ENCODE peak calls at places on chromosome 19, in ten cellular contexts. X is tibial nerve; K is CD8-positive, alpha-beta T cell; T is CD4-positive, alpha-beta T cell; H is fibroblast of lung; G is cardiac muscle cell; U is transverse colon; V is neural crest cell; B is psoas muscle; D is fibroblast of pulmonary artery. Z is an unnamed sample.

GRCh38 chr19:51365211-51366049 is 758 bp downstream of the ETFB start:
- DNase-seq in B (peak; percentile 39), X (peak; percentile 22), U (peak; percentile 45), T (no peak), H (peak; percentile 50), V (no peak), K (no peak), G (peak; percentile 61), D (peak; percentile 57), Z (peak; percentile 32)

GRCh38 chr19:42420055-42420544 is 7.1 kb downstream of the LIPE start:
- DNase-seq in D (peak; percentile 52), V (no peak), B (no peak), G (no peak), T (peak; percentile 74), X (no peak), H (peak; percentile 53), K (peak; percentile 79), U (peak; percentile 64), Z (peak; percentile 44)

GRCh38 chr19:28394705-28395104 is 818.2 kb downstream of the UQCRFS1 start:
- DNase-seq in B (no peak), T (no peak), X (no peak), H (no peak), K (no peak), V (no peak), U (no peak), G (no peak), D (no peak), Z (no peak)

GRCh38 chr19:50668416-50669318 is 19.4 kb downstream of the C19orf81 start:
- DNase-seq in U (no peak), G (no peak), B (no peak), D (no peak), X (no peak), T (no peak), H (no peak), V (no peak), K (no peak), Z (no peak)

GRCh38 chr19:40754611-40755247 is 3.7 kb downstream of the SNRPA start:
- DNase-seq in B (no peak), V (no peak), X (no peak), H (no peak), U (peak; percentile 77), G (no peak), D (no peak), T (no peak), K (no peak), Z (peak; percentile 65)

GRCh38 chr19:40962460-40962961 is 28.6 kb upstream of the CYP2B6 start:
- DNase-seq in G (no peak), H (no peak), K (no peak), B (no peak), U (no peak), T (no peak), D (peak; percentile 27), V (no peak), X (no peak), Z (peak; percentile 68)

GRCh38 chr19:49766007-49766937 is 529 bp upstream of the AP2A1 start:
- DNase-seq in G (peak; percentile 99), U (peak; percentile 99), D (peak; percentile 100), V (peak; percentile 95), X (peak; percentile 99), B (peak; percentile 100), T (peak; percentile 98), K (peak; percentile 99), H (peak; percentile 100), Z (peak; percentile 100)

GRCh38 chr19:38728752-38729541 is 15.3 kb downstream of the CAPN12 start:
- DNase-seq in K (no peak), B (no peak), H (no peak), X (no peak), T (no peak), G (no peak), D (no peak), V (no peak), U (no peak), Z (no peak)

GRCh38 chr19:13712767-13713201 is 51.5 kb upstream of the MRI1 start:
- DNase-seq in H (no peak), B (no peak), X (no peak), V (no peak), U (no peak), K (no peak), D (no peak), G (peak; percentile 31), T (no peak), Z (no peak)

GRCh38 chr19:13717194-13717643 is 47.1 kb upstream of the MRI1 start:
- DNase-seq in D (no peak), U (no peak), H (no peak), G (no peak), K (no peak), X (no peak), V (no peak), T (no peak), B (no peak), Z (no peak)

GRCh38 chr19:13723206-13723605 is 41.1 kb upstream of the MRI1 start:
- DNase-seq in V (no peak), T (no peak), X (no peak), G (no peak), B (no peak), K (no peak), D (peak; percentile 52), H (no peak), U (no peak), Z (peak; percentile 37)

DNA sequence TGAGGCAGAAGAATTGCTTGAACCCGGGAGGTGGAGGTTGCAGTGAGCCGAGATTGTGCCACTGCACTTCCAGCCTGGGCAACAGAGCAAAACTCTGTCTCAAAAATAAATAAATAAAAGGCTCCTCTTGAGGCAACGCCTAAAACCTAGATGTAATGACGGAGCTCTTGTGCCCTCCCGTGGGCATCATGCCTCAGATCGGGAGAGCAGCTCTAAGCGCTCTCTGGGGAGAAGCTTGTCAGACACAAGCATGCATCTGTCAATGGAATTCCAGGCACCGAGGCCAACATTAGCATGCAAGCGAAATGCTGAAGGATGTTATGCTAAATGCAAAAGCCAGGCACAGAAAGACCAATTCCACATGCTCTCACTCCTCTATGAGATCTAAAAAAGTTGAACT is 45.6 kb upstream of the MRI1 start:
- DNase-seq in T (no peak), X (no peak), U (peak; percentile 53), H (peak; percentile 83), G (peak; percentile 60), D (peak; percentile 34), B (no peak), K (no peak), V (no peak), Z (peak; percentile 35)
- TF ChIP-seq CTCF in T (no peak), X (no peak), U (peak; percentile 52), H (peak; percentile 46), G (no peak), D (no peak), B (no peak), K (no peak), V (peak; percentile 34), Z (peak; percentile 30)

DNA sequence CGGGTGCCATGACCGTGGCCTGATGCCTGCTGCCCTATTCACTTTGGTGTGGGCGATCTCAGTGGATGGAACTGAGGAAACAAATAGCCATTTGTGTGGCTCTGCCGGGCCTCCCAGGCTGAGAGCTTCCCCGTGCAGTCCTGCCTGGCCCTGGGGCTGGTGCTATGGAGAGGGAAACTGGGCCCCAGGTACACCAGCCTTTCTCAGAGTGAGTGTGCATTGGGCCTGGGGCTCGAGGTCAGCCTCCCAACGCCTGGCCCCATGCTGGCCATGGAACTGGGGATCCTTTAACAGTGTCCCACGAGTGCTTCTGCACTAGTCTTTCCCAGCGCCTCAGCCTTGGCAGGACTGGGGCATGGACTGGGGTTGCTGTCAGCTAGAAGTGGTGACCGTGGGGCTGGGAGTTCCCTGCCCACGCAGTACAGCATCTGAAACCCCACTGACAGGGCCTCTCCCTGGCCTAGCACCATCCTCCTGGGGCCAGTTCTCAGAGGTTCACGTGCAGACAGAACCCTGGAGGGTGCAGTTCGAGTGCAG is 10.5 kb downstream of the PLEKHF1 start:
- DNase-seq in H (no peak), T (no peak), V (no peak), X (no peak), G (no peak), B (no peak), D (no peak), K (no peak), U (no peak), Z (no peak)
- TF ChIP-seq CTCF in H (no peak), T (no peak), V (no peak), X (no peak), G (no peak), B (no peak), D (no peak), K (no peak), U (no peak), Z (no peak)

DNA sequence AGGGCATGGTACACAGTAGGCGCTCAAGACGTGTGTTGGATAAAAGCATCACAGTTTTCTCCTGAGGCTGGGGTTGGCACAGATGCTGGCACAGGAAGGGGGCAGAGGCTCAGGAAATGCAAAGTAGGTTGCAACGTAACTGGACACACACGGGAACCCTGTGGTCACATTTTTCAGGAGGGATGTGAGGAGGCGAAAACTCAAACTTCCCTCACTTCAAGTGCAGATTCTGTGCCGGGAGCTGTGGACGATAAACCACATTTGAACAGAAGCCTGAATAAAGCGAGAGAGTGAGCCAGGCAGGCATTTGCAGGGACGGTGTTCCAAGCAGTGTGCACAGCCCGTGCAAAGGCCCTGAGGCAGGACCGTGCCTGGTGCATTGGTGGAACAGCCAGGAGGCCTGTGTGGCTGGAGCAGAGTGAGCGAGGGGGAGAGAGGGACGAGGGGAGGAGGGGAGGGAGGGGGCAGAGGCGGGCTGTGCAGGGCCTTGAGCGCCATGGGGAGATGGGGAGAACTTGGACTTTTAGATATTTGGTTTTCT is 40.3 kb downstream of the NFIC start:
- DNase-seq in T (no peak), V (no peak), D (no peak), B (no peak), U (no peak), X (no peak), K (no peak), G (no peak), H (no peak), Z (no peak)
- TF ChIP-seq CTCF in T (no peak), V (no peak), D (no peak), B (no peak), U (no peak), X (no peak), K (no peak), G (no peak), H (no peak), Z (no peak)

GRCh38 chr19:14056069-14056666 is 5.7 kb downstream of the PALM3 start:
- DNase-seq in G (no peak), V (no peak), T (no peak), K (no peak), B (no peak), D (no peak), X (no peak), U (no peak), H (no peak), Z (no peak)

GRCh38 chr19:14056741-14057356 is 5.0 kb downstream of the PALM3 start:
- DNase-seq in V (no peak), K (no peak), U (no peak), B (no peak), H (no peak), D (no peak), G (no peak), T (no peak), X (no peak), Z (no peak)

GRCh38 chr19:14059652-14060155 is 2.2 kb downstream of the PALM3 start:
- DNase-seq in U (no peak), G (no peak), H (no peak), T (no peak), D (no peak), K (no peak), B (no peak), V (no peak), X (no peak), Z (no peak)

GRCh38 chr19:14059093-14059480 is 2.8 kb downstream of the PALM3 start:
- DNase-seq in X (no peak), D (no peak), H (no peak), G (peak; percentile 33), U (peak; percentile 28), V (peak; percentile 36), T (peak; percentile 37), B (peak; percentile 24), K (peak; percentile 60), Z (no peak)

GRCh38 chr19:14058182-14059092 is 3.4 kb downstream of the PALM3 start:
- DNase-seq in V (no peak), D (no peak), H (no peak), X (no peak), G (no peak), K (no peak), T (no peak), U (no peak), B (no peak), Z (no peak)
- TF ChIP-seq CTCF in V (no peak), D (no peak), H (no peak), X (no peak), G (no peak), K (no peak), T (no peak), U (no peak), B (no peak), Z (no peak)